ENCODE peak calls at places on chromosomes 11 and 22, in four cellular contexts. V, L, Z and M are unnamed samples.

GRCh38 chr22:43528601-43529360 is 117.0 kb downstream of the MPPED1 start:
- DNase-seq in Z (no peak), V (no peak), L (no peak), M (no peak)

GRCh38 chr11:113626736-113627135 is 79.4 kb downstream of the TMPRSS5 start:
- DNase-seq in Z (no peak), V (no peak), L (no peak), M (no peak)

GRCh38 chr11:69537126-69537525 is 55.7 kb downstream of the LINC01488 start:
- DNase-seq in V (no peak), L (no peak), Z (no peak), M (no peak)

GRCh38 chr11:63829823-63830489 is 9.0 kb upstream of the MARK2 start:
- DNase-seq in Z (no peak), L (peak), V (peak), M (no peak)

GRCh38 chr22:49325531-49326395 is 501.9 kb downstream of the BRD1 start:
- DNase-seq in L (no peak), V (no peak), Z (no peak), M (peak)

GRCh38 chr11:119474682-119475596 is 52.0 kb upstream of the THY1 start:
- DNase-seq in L (peak), Z (no peak), V (peak), M (peak)

GRCh38 chr11:36385121-36385530 is 89.0 kb downstream of the PRR5L start:
- DNase-seq in V (peak), Z (no peak), L (peak), M (no peak)

GRCh38 chr11:1041149-1041467 is 4.6 kb upstream of the MUC6 start:
- DNase-seq in L (no peak), V (no peak), Z (no peak), M (no peak)

GRCh38 chr22:33874206-33874605 is 46.1 kb downstream of the LARGE1 start:
- DNase-seq in V (no peak), Z (no peak), L (no peak), M (no peak)

GRCh38 chr11:47797633-47798032 is 30.5 kb upstream of the FNBP4 start:
- DNase-seq in V (peak), L (peak), Z (peak), M (no peak)

GRCh38 chr11:77379253-77379652 is 77.8 kb upstream of the GDPD4 start:
- DNase-seq in V (peak), Z (no peak), L (no peak), M (no peak)

GRCh38 chr11:117456027-117456720 is 128.5 kb downstream of the CEP164 start:
- DNase-seq in L (no peak), Z (no peak), V (no peak), M (no peak)

GRCh38 chr11:46330154-46330886 is 16.9 kb upstream of the DGKZ start:
- DNase-seq in V (peak), Z (no peak), L (no peak), M (peak)

GRCh38 chr11:59141673-59142460 is 789 bp upstream of the FAM111A start:
- DNase-seq in L (no peak), Z (no peak), V (peak), M (no peak)

GRCh38 chr11:9136731-9137130 is 45.3 kb upstream of the SCUBE2 start:
- DNase-seq in V (no peak), L (no peak), Z (no peak), M (no peak)

GRCh38 chr22:49662681-49663080 is 165.0 kb downstream of the BRD1 start:
- DNase-seq in V (no peak), L (no peak), Z (no peak), M (no peak)

GRCh38 chr22:23192133-23192532 is 11.8 kb downstream of the BCR start:
- DNase-seq in V (no peak), Z (no peak), L (no peak), M (peak)

GRCh38 chr11:2666828-2667570 is 32.8 kb downstream of the KCNQ1OT1 start:
- DNase-seq in V (no peak), Z (no peak), L (no peak), M (no peak)

GRCh38 chr11:23590909-23591308 is 730.6 kb upstream of the CCDC179 start:
- DNase-seq in L (no peak), Z (no peak), V (no peak), M (no peak)

GRCh38 chr11:6655020-6655789 is 404 bp downstream of the DCHS1 start:
- DNase-seq in V (peak), L (no peak), Z (no peak), M (no peak)

GRCh38 chr22:39269095-39269827 is 24.5 kb upstream of the PDGFB start:
- DNase-seq in V (no peak), L (no peak), Z (no peak), M (no peak)

GRCh38 chr11:68933605-68934320 is 30.1 kb downstream of the IGHMBP2 start:
- DNase-seq in L (no peak), V (no peak), Z (no peak), M (no peak)

GRCh38 chr11:39741066-39741465 is 1718.4 kb downstream of the LRRC4C start:
- DNase-seq in Z (peak), L (no peak), V (no peak), M (no peak)

GRCh38 chr11:8273281-8273680 is 9.6 kb upstream of the LMO1 start:
- DNase-seq in Z (no peak), L (no peak), V (no peak), M (no peak)